ENCODE peak calls at places on chromosome 20, in four cellular contexts. L is mesenchymal stem cell, T is kidney tubule cell, E is heart left ventricle. V is an unnamed sample.

GRCh38 chr20:6623989-6624388 is 143.5 kb upstream of the BMP2 start:
- DNase-seq in L (no peak), T (peak), E (no peak), V (no peak)

GRCh38 chr20:32945710-32946221 is 58.5 kb downstream of the SUN5 start:
- DNase-seq in L (peak), T (peak), E (no peak), V (no peak)

GRCh38 chr20:49505518-49505917 is 23.1 kb upstream of the KCNB1 start:
- DNase-seq in L (peak), T (peak), E (peak), V (peak)

GRCh38 chr20:22511943-22512910 is 72.1 kb downstream of the FOXA2 start:
- DNase-seq in L (no peak), T (no peak), E (no peak), V (no peak)

GRCh38 chr20:62215020-62215990 is 4.8 kb downstream of the HRH3 start:
- DNase-seq in L (no peak), T (no peak), E (no peak), V (no peak)

GRCh38 chr20:41774291-41774690 is 156.1 kb upstream of the CHD6 start:
- DNase-seq in L (no peak), T (no peak), E (no peak), V (no peak)

GRCh38 chr20:31484001-31484400 is 8.9 kb downstream of the REM1 start:
- DNase-seq in L (no peak), T (no peak), E (no peak), V (no peak)

GRCh38 chr20:37305079-37305478 is 15.6 kb downstream of the MANBAL start:
- DNase-seq in L (no peak), T (no peak), E (no peak), V (no peak)

GRCh38 chr20:38790210-38791053 is 15.1 kb upstream of the PPP1R16B start:
- DNase-seq in L (peak), T (peak), E (no peak), V (no peak)

GRCh38 chr20:62651285-62652021 is 9.2 kb downstream of the SLCO4A1 start:
- DNase-seq in L (peak), T (peak), E (peak), V (peak)